ENCODE peak calls at places on chromosome 14, in four cellular contexts. S is tibial artery, Y is GM03348, L is HTR-8/SVneo. O is an unnamed sample.

GRCh38 chr14:59332727-59333126 is 132.5 kb downstream of the GPR135 start:
- DNase-seq in L (peak; percentile 38), S (no peak), Y (peak; percentile 72), O (no peak)

GRCh38 chr14:34336501-34336900 is 125.5 kb downstream of the SPTSSA start:
- DNase-seq in S (no peak), Y (no peak), L (no peak), O (no peak)

GRCh38 chr14:39492267-39492666 is 60.0 kb upstream of the FBXO33 start:
- DNase-seq in Y (peak; percentile 49), L (peak; percentile 25), S (no peak), O (no peak)

GRCh38 chr14:37054869-37055268 is 117.5 kb downstream of the SLC25A21 start:
- DNase-seq in Y (no peak), S (no peak), L (no peak), O (no peak)

GRCh38 chr14:100605230-100605629 is 18.0 kb upstream of the BEGAIN start:
- DNase-seq in L (no peak), S (peak; percentile 51), Y (no peak), O (no peak)

GRCh38 chr14:90517431-90517841 is 120.6 kb downstream of the CALM1 start:
- DNase-seq in L (no peak), S (no peak), Y (no peak), O (no peak)

GRCh38 chr14:74301594-74302159 is 1.1 kb downstream of the ABCD4 start:
- DNase-seq in S (no peak), Y (no peak), L (no peak), O (no peak)

GRCh38 chr14:68976160-68977067 is 2.7 kb downstream of the ACTN1 start:
- DNase-seq in S (peak; percentile 94), Y (peak; percentile 71), L (no peak), O (no peak)

GRCh38 chr14:71932229-71932951 is at the start of gene RGS6:
- DNase-seq in S (no peak), Y (peak; percentile 38), L (no peak), O (peak; percentile 21)

GRCh38 chr14:104598039-104598438 is 6.5 kb downstream of the TMEM179 start:
- DNase-seq in Y (no peak), S (no peak), L (no peak), O (peak; percentile 5)

GRCh38 chr14:53670701-53671100 is 285.9 kb downstream of the BMP4 start:
- DNase-seq in S (no peak), L (peak; percentile 12), Y (peak; percentile 9), O (no peak)

GRCh38 chr14:50725761-50726160 is 57.7 kb upstream of the SAV1 start:
- DNase-seq in L (no peak), Y (no peak), S (no peak), O (no peak)

GRCh38 chr14:22849212-22849819 is 12.9 kb downstream of the MMP14 start:
- DNase-seq in S (peak; percentile 93), L (no peak), Y (peak; percentile 66), O (no peak)

GRCh38 chr14:20934148-20934762 is 21.0 kb upstream of the RNASE2 start:
- DNase-seq in Y (peak; percentile 30), S (no peak), L (no peak), O (no peak)

GRCh38 chr14:69107407-69108003 is 45.4 kb downstream of the DCAF5 start:
- DNase-seq in Y (peak; percentile 59), L (peak; percentile 90), S (no peak), O (no peak)

O was measured in activated naive CD4-positive, alpha-beta T cell treated with anti-CD3 and anti-CD28 coated beads, Interleukin-2, amount 50 U/mL, for 16 hours.